ENCODE peak calls at places on chromosome 14, in six cellular contexts. One of them, this sample, is unnamed.

GRCh38 chr14:106549064-106549463 is 1022.7 kb downstream of the TMEM121 start:
- DNase-seq in LoVo: no peak
- DNase-seq in NCI-H1105: no peak
- DNase-seq in PC-9: no peak
- DNase-seq in non-pigmented ciliary epithelial cell: no peak
- DNase-seq in bronchial epithelial cell: no peak
- DNase-seq in this sample: no peak

GRCh38 chr14:43540948-43541347 is 966.1 kb downstream of the FSCB start:
- DNase-seq in LoVo: no peak
- DNase-seq in NCI-H1105: no peak
- DNase-seq in PC-9: no peak
- DNase-seq in non-pigmented ciliary epithelial cell: no peak
- DNase-seq in bronchial epithelial cell: no peak
- DNase-seq in this sample: peak

GRCh38 chr14:24246765-24247212 is 4.4 kb upstream of the TINF2 start:
- DNase-seq in LoVo: no peak
- DNase-seq in NCI-H1105: no peak
- DNase-seq in PC-9: no peak
- DNase-seq in non-pigmented ciliary epithelial cell: no peak
- DNase-seq in bronchial epithelial cell: no peak
- DNase-seq in this sample: no peak

GRCh38 chr14:72439707-72440106 is 454.2 kb downstream of the DPF3 start:
- DNase-seq in LoVo: no peak
- DNase-seq in NCI-H1105: no peak
- DNase-seq in PC-9: no peak
- DNase-seq in non-pigmented ciliary epithelial cell: no peak
- DNase-seq in bronchial epithelial cell: no peak
- DNase-seq in this sample: no peak

GRCh38 chr14:25122188-25122587 is 72.2 kb upstream of the STXBP6 start:
- DNase-seq in LoVo: no peak
- DNase-seq in NCI-H1105: no peak
- DNase-seq in PC-9: no peak
- DNase-seq in non-pigmented ciliary epithelial cell: no peak
- DNase-seq in bronchial epithelial cell: no peak
- DNase-seq in this sample: no peak

GRCh38 chr14:75542585-75543091 is 20.4 kb downstream of the BATF start:
- DNase-seq in LoVo: no peak
- DNase-seq in NCI-H1105: no peak
- DNase-seq in PC-9: peak
- DNase-seq in non-pigmented ciliary epithelial cell: no peak
- DNase-seq in bronchial epithelial cell: peak
- DNase-seq in this sample: peak

GRCh38 chr14:38207342-38207741 is 362 bp upstream of the SSTR1 start:
- DNase-seq in LoVo: no peak
- DNase-seq in NCI-H1105: no peak
- DNase-seq in PC-9: no peak
- DNase-seq in non-pigmented ciliary epithelial cell: no peak
- DNase-seq in bronchial epithelial cell: no peak
- DNase-seq in this sample: no peak

GRCh38 chr14:45976001-45976400 is 675.6 kb downstream of the RPL10L start:
- DNase-seq in LoVo: no peak
- DNase-seq in NCI-H1105: no peak
- DNase-seq in PC-9: no peak
- DNase-seq in non-pigmented ciliary epithelial cell: no peak
- DNase-seq in bronchial epithelial cell: peak
- DNase-seq in this sample: no peak

GRCh38 chr14:95140060-95140858 is 17.1 kb downstream of the DICER1 start:
- DNase-seq in LoVo: no peak
- DNase-seq in NCI-H1105: no peak
- DNase-seq in PC-9: no peak
- DNase-seq in non-pigmented ciliary epithelial cell: no peak
- DNase-seq in bronchial epithelial cell: peak
- DNase-seq in this sample: no peak

GRCh38 chr14:65483647-65484046 is 71.1 kb downstream of the FUT8 start:
- DNase-seq in LoVo: no peak
- DNase-seq in NCI-H1105: no peak
- DNase-seq in PC-9: no peak
- DNase-seq in non-pigmented ciliary epithelial cell: no peak
- DNase-seq in bronchial epithelial cell: peak
- DNase-seq in this sample: no peak

GRCh38 chr14:78142994-78143393 is 27.2 kb upstream of the NRXN3 start:
- DNase-seq in LoVo: no peak
- DNase-seq in NCI-H1105: no peak
- DNase-seq in PC-9: no peak
- DNase-seq in non-pigmented ciliary epithelial cell: no peak
- DNase-seq in bronchial epithelial cell: no peak
- DNase-seq in this sample: no peak

GRCh38 chr14:99012703-99013102 is 259.3 kb downstream of the BCL11B start:
- DNase-seq in LoVo: no peak
- DNase-seq in NCI-H1105: no peak
- DNase-seq in PC-9: no peak
- DNase-seq in non-pigmented ciliary epithelial cell: no peak
- DNase-seq in bronchial epithelial cell: no peak
- DNase-seq in this sample: no peak

GRCh38 chr14:93764211-93764659 is 24.1 kb downstream of the PRIMA1 start:
- DNase-seq in LoVo: peak
- DNase-seq in NCI-H1105: no peak
- DNase-seq in PC-9: no peak
- DNase-seq in non-pigmented ciliary epithelial cell: no peak
- DNase-seq in bronchial epithelial cell: no peak
- DNase-seq in this sample: no peak

GRCh38 chr14:94598816-94599655 is 13.2 kb upstream of the SERPINA3 start:
- DNase-seq in LoVo: peak
- DNase-seq in NCI-H1105: peak
- DNase-seq in PC-9: peak
- DNase-seq in non-pigmented ciliary epithelial cell: peak
- DNase-seq in bronchial epithelial cell: peak
- DNase-seq in this sample: peak

GRCh38 chr14:102998393-102998792 is 59.0 kb downstream of the CDC42BPB start:
- DNase-seq in LoVo: no peak
- DNase-seq in NCI-H1105: no peak
- DNase-seq in PC-9: no peak
- DNase-seq in non-pigmented ciliary epithelial cell: no peak
- DNase-seq in bronchial epithelial cell: no peak
- DNase-seq in this sample: no peak

GRCh38 chr14:70754989-70755388 is 54.3 kb downstream of the MAP3K9 start:
- DNase-seq in LoVo: peak
- DNase-seq in NCI-H1105: no peak
- DNase-seq in PC-9: peak
- DNase-seq in non-pigmented ciliary epithelial cell: no peak
- DNase-seq in bronchial epithelial cell: peak
- DNase-seq in this sample: no peak

This sample was measured in HuH-7.5.